ENCODE peak calls at places on chromosomes 7 and 10, in eight cellular contexts. J is Panc1; I is EL; C is body of pancreas; R is activated naive CD4-positive, alpha-beta T cell treated with Interleukin-2 at 50 U/mL for 16 hours; U is AML-193; O is RCC 7860; Q is NCI-H2107. N is an unnamed sample.

GRCh38 chr10:17643339-17643754 is 604 bp upstream of the STAM start:
- DNase-seq in J (no peak), O (peak; percentile 82), U (peak; percentile 62), Q (no peak), R (no peak), I (peak; percentile 84), C (peak; percentile 82), N (no peak)

GRCh38 chr10:4453276-4453675 is 372.7 kb upstream of the AKR1E2 start:
- DNase-seq in R (no peak), C (no peak), I (no peak), U (no peak), O (no peak), Q (no peak), J (no peak), N (no peak)

GRCh38 chr7:44073664-44074348 is 8.4 kb upstream of the PGAM2 start:
- DNase-seq in C (peak; percentile 85), O (no peak), I (peak; percentile 91), R (no peak), U (peak; percentile 24), J (no peak), Q (no peak), N (peak; percentile 65)

GRCh38 chr7:19920200-19920599 is 146.8 kb upstream of the TMEM196 start:
- DNase-seq in C (no peak), U (no peak), I (peak; percentile 78), Q (no peak), J (no peak), R (no peak), O (no peak), N (peak; percentile 50)

GRCh38 chr10:33304553-33304952 is 29.9 kb downstream of the NRP1 start:
- DNase-seq in J (no peak), U (no peak), Q (no peak), R (no peak), C (no peak), I (no peak), O (no peak), N (no peak)

GRCh38 chr7:39651262-39651661 is 27.9 kb downstream of the RALA start:
- DNase-seq in Q (no peak), R (no peak), J (no peak), U (no peak), O (no peak), C (no peak), I (peak; percentile 66), N (no peak)

GRCh38 chr10:102434251-102434913 is 2.0 kb upstream of the CUEDC2 start:
- DNase-seq in Q (no peak), R (no peak), U (peak; percentile 36), I (peak; percentile 68), C (no peak), O (no peak), J (no peak), N (no peak)

GRCh38 chr7:158428842-158429753 is 158.5 kb downstream of the PTPRN2 start:
- DNase-seq in R (no peak), Q (no peak), J (no peak), C (no peak), U (no peak), I (no peak), O (no peak), N (no peak)

GRCh38 chr10:47207894-47208469 is 92.0 kb upstream of the GDF10 start:
- DNase-seq in C (no peak), R (no peak), U (no peak), Q (no peak), I (no peak), O (no peak), J (no peak), N (no peak)

GRCh38 chr7:139731802-139732470 is 45.9 kb downstream of the HIPK2 start:
- DNase-seq in O (peak; percentile 94), R (no peak), C (peak; percentile 94), U (peak; percentile 84), Q (no peak), J (peak; percentile 87), I (peak; percentile 92), N (peak; percentile 81)

GRCh38 chr7:108086962-108087361 is 43.2 kb downstream of the LAMB4 start:
- DNase-seq in C (no peak), J (no peak), I (no peak), R (no peak), Q (no peak), O (no peak), U (no peak), N (no peak)

GRCh38 chr7:42128703-42129102 is 108.3 kb downstream of the GLI3 start:
- DNase-seq in Q (no peak), I (peak; percentile 9), J (no peak), O (no peak), C (no peak), U (no peak), R (no peak), N (peak; percentile 31)

GRCh38 chr7:133941496-133941895 is 185.6 kb upstream of the LRGUK start:
- DNase-seq in I (peak; percentile 34), O (no peak), J (no peak), U (no peak), C (no peak), Q (no peak), R (no peak), N (no peak)

GRCh38 chr7:64768824-64769223 is 25.4 kb upstream of the ZNF138 start:
- DNase-seq in J (no peak), C (no peak), I (no peak), Q (no peak), O (no peak), U (no peak), R (no peak), N (no peak)

GRCh38 chr7:145152589-145152988 is 316.7 kb upstream of the TPK1 start:
- DNase-seq in I (no peak), U (no peak), J (no peak), C (no peak), O (no peak), Q (no peak), R (no peak), N (no peak)

GRCh38 chr7:35691827-35692307 is 3.1 kb downstream of the HERPUD2 start:
- DNase-seq in O (no peak), Q (no peak), R (peak; percentile 38), C (no peak), J (no peak), I (no peak), U (peak; percentile 50), N (no peak)

GRCh38 chr10:74500806-74501205 is 325.6 kb upstream of the KAT6B start:
- DNase-seq in J (no peak), C (no peak), I (peak; percentile 21), O (no peak), U (no peak), R (no peak), Q (no peak), N (peak; percentile 75)

GRCh38 chr7:77382532-77382931 is 33.6 kb downstream of the GSAP start:
- DNase-seq in I (no peak), Q (no peak), R (no peak), J (no peak), C (no peak), U (no peak), O (no peak), N (no peak)